ENCODE peak calls at places on chromosome 14, in ten cellular contexts. B is aorta; N is WTC11; X is left cardiac atrium; Q is CD8-positive, alpha-beta T cell; R is activated B cell treated with CpG ODN at 0.5 μM for 24 hours; U is left lung; S is heart left ventricle; J is naive B cell; A is pancreas. I is an unnamed sample.

GRCh38 chr14:95340201-95340697 is 20.5 kb upstream of the CLMN start:
- ATAC-seq in S (peak; percentile 45), N (no peak), U (peak; percentile 69), B (peak; percentile 33), X (peak; percentile 70), A (peak; percentile 87), R (no peak), J (no peak), Q (no peak), I (no peak)

GRCh38 chr14:95261616-95262510 is 57.8 kb downstream of the CLMN start:
- ATAC-seq in R (no peak), B (no peak), A (peak; percentile 33), S (peak; percentile 59), U (peak; percentile 18), N (no peak), Q (no peak), J (no peak), X (peak; percentile 14), I (no peak)

GRCh38 chr14:68947802-68948201 is 31.3 kb downstream of the ACTN1 start:
- ATAC-seq in U (no peak), R (no peak), A (peak; percentile 51), B (peak; percentile 64), J (no peak), S (peak; percentile 58), X (peak; percentile 21), N (no peak), Q (no peak), I (no peak)

GRCh38 chr14:21100931-21101330 is at the start of gene TMEM253:
- ATAC-seq in S (no peak), X (no peak), B (no peak), A (no peak), J (no peak), N (no peak), Q (no peak), U (no peak), R (no peak), I (no peak)

GRCh38 chr14:37620856-37621255 is 25.4 kb downstream of the TTC6 start:
- ATAC-seq in R (no peak), Q (no peak), U (no peak), S (no peak), A (no peak), J (no peak), B (no peak), N (no peak), X (no peak), I (no peak)

GRCh38 chr14:89702151-89702936 is 252.2 kb downstream of the EFCAB11 start:
- ATAC-seq in X (peak; percentile 86), Q (no peak), N (no peak), J (no peak), B (peak; percentile 40), S (peak; percentile 86), R (no peak), U (peak; percentile 42), A (peak; percentile 10), I (no peak)

GRCh38 chr14:100827751-100828447 is 2.0 kb downstream of the MEG3 start:
- ATAC-seq in U (peak; percentile 68), S (peak; percentile 39), R (no peak), Q (no peak), A (peak; percentile 69), X (peak; percentile 23), J (no peak), B (peak; percentile 37), N (peak; percentile 50), I (no peak)

GRCh38 chr14:90295870-90296516 is 35.7 kb downstream of the NRDE2 start:
- ATAC-seq in B (no peak), R (no peak), X (peak; percentile 11), U (peak; percentile 49), J (no peak), Q (no peak), S (no peak), A (no peak), N (no peak), I (no peak)

GRCh38 chr14:102335163-102335562 is 15.6 kb downstream of the ZNF839 start:
- ATAC-seq in U (no peak), R (no peak), X (no peak), B (no peak), A (no peak), J (no peak), S (no peak), N (no peak), Q (no peak), I (no peak)

GRCh38 chr14:99389171-99389826 is 91.4 kb downstream of the SETD3 start:
- ATAC-seq in X (peak; percentile 55), B (no peak), A (peak; percentile 63), Q (no peak), S (peak; percentile 64), J (no peak), R (no peak), U (peak; percentile 68), N (peak; percentile 82), I (peak; percentile 59)

GRCh38 chr14:46051801-46052200 is 599.8 kb downstream of the RPL10L start:
- ATAC-seq in S (no peak), A (no peak), X (no peak), B (no peak), Q (no peak), N (no peak), U (no peak), R (no peak), J (no peak), I (no peak)

GRCh38 chr14:60648934-60649814 is at the start of gene SIX1:
- ATAC-seq in R (peak; percentile 64), N (peak; percentile 82), X (peak; percentile 97), Q (peak; percentile 36), J (peak; percentile 30), U (peak; percentile 95), A (peak; percentile 94), S (peak; percentile 97), B (peak; percentile 92), I (peak; percentile 65)

GRCh38 chr14:44565968-44566367 is 58.9 kb upstream of the FSCB start:
- ATAC-seq in Q (no peak), X (no peak), J (no peak), B (no peak), A (no peak), R (no peak), N (no peak), U (no peak), S (no peak), I (no peak)

GRCh38 chr14:89164168-89165074 is 252.6 kb downstream of the FOXN3 start:
- ATAC-seq in X (peak; percentile 34), S (peak; percentile 27), A (no peak), N (no peak), B (no peak), Q (no peak), U (peak; percentile 32), J (peak; percentile 43), R (peak; percentile 37), I (no peak)

GRCh38 chr14:94748667-94749347 is 21.1 kb downstream of the GSC start:
- ATAC-seq in A (peak; percentile 89), N (peak; percentile 94), U (peak; percentile 55), J (no peak), X (no peak), B (no peak), S (peak; percentile 49), Q (no peak), R (no peak), I (peak; percentile 64)

GRCh38 chr14:104795781-104796681 is 483 bp upstream of the AKT1 start:
- ATAC-seq in J (peak; percentile 61), X (peak; percentile 48), Q (peak; percentile 52), N (peak; percentile 12), A (peak; percentile 55), R (peak; percentile 58), B (peak; percentile 58), S (peak; percentile 44), U (peak; percentile 25), I (no peak)

GRCh38 chr14:91354979-91355685 is 62.5 kb downstream of the CCDC88C start:
- ATAC-seq in S (no peak), R (peak; percentile 47), U (no peak), B (no peak), N (peak; percentile 91), J (peak; percentile 44), Q (peak; percentile 21), A (peak; percentile 18), X (no peak), I (peak; percentile 25)

GRCh38 chr14:73500360-73500759 is 9.6 kb downstream of the RIOX1 start:
- ATAC-seq in N (peak; percentile 51), J (no peak), X (no peak), B (no peak), U (no peak), S (no peak), R (no peak), A (no peak), Q (no peak), I (no peak)

GRCh38 chr14:21233457-21234076 is 35.7 kb downstream of the HNRNPC start:
- ATAC-seq in S (peak; percentile 38), Q (no peak), J (no peak), N (peak; percentile 85), R (no peak), U (peak; percentile 27), X (peak; percentile 25), A (peak; percentile 45), B (no peak), I (peak; percentile 43)

GRCh38 chr14:100067971-100068959 is 3.0 kb downstream of the EVL start:
- ATAC-seq in B (peak; percentile 36), S (peak; percentile 75), N (no peak), X (peak; percentile 62), U (peak; percentile 34), Q (peak; percentile 50), J (peak; percentile 47), A (peak; percentile 49), R (peak; percentile 47), I (peak; percentile 64)

GRCh38 chr14:72673179-72673578 is 220.7 kb downstream of the DPF3 start:
- ATAC-seq in J (no peak), A (no peak), X (no peak), N (no peak), S (no peak), B (no peak), Q (no peak), U (no peak), R (no peak), I (no peak)

GRCh38 chr14:73472182-73473114 is 14.1 kb upstream of the NUMB start:
- ATAC-seq in X (peak; percentile 75), R (peak; percentile 93), S (peak; percentile 88), A (peak; percentile 93), U (peak; percentile 90), N (peak; percentile 82), B (peak; percentile 75), J (peak; percentile 90), Q (peak; percentile 86), I (no peak)

GRCh38 chr14:88493392-88494185 is 61.2 kb downstream of the PTPN21 start:
- ATAC-seq in N (no peak), J (no peak), R (no peak), Q (no peak), X (peak; percentile 85), S (peak; percentile 92), B (no peak), U (no peak), A (no peak), I (no peak)

I was measured in activated T-helper 17 cell treated with anti-CD3 and anti-CD28 coated beads, Interleukin-2, amount 50 U/mL, for 72 hours.